ENCODE peak calls at places on chromosomes 1 and 21, in ten cellular contexts. T is Calu3; B is neural crest cell; D is activated T-helper 9 cell treated with anti-CD3 and anti-CD28 coated beads, Interleukin-2, amount 50 U/mL, for 16 hours; X is A673; E is NCI-H460; Q is NCI-H774; L is pons; O is cardiac muscle cell; V is B cell. S is an unnamed sample.
A peak's percentile ranks its signal among the peaks of the same experiment; 100 is the strongest.

GRCh38 chr1:241356187-241356518 is 852 bp downstream of the RGS7 start:
- DNase-seq in T (peak; percentile 8), B (no peak), D (no peak), X (no peak), E (no peak), Q (peak; percentile 46), L (no peak), O (no peak), V (no peak), S (peak; percentile 52)

GRCh38 chr1:198902616-198903140 is 263.8 kb downstream of the PTPRC start:
- DNase-seq in T (no peak), B (peak; percentile 5), D (no peak), X (peak; percentile 64), E (no peak), Q (no peak), L (no peak), O (no peak), V (no peak), S (peak; percentile 74)

GRCh38 chr21:43921602-43921978 is 56.6 kb downstream of the AGPAT3 start:
- DNase-seq in T (no peak), B (no peak), D (no peak), X (no peak), E (no peak), Q (no peak), L (no peak), O (no peak), V (no peak), S (no peak)

GRCh38 chr1:225063722-225064121 is 134.2 kb downstream of the DNAH14 start:
- DNase-seq in T (no peak), B (no peak), D (no peak), X (no peak), E (no peak), Q (no peak), L (no peak), O (no peak), V (no peak), S (no peak)

GRCh38 chr1:235169986-235170385 is 8.9 kb upstream of the RBM34 start:
- DNase-seq in T (no peak), B (no peak), D (no peak), X (no peak), E (no peak), Q (no peak), L (no peak), O (no peak), V (no peak), S (no peak)

GRCh38 chr1:206953626-206954025 is 7.4 kb upstream of the PIGR start:
- DNase-seq in T (no peak), B (no peak), D (no peak), X (no peak), E (no peak), Q (no peak), L (no peak), O (no peak), V (no peak), S (no peak)

GRCh38 chr21:35257413-35257812 is 208.3 kb upstream of the RUNX1 start:
- DNase-seq in T (peak; percentile 50), B (no peak), D (no peak), X (peak; percentile 18), E (peak; percentile 37), Q (no peak), L (peak; percentile 47), O (peak; percentile 95), V (no peak), S (no peak)

GRCh38 chr1:231584117-231584516 is 42.5 kb upstream of the DISC1 start:
- DNase-seq in T (peak; percentile 18), B (no peak), D (no peak), X (peak; percentile 68), E (peak; percentile 40), Q (no peak), L (peak; percentile 56), O (peak; percentile 91), V (no peak), S (no peak)

GRCh38 chr1:116951175-116951935 is 41.6 kb downstream of the PTGFRN start:
- DNase-seq in T (no peak), B (no peak), D (no peak), X (no peak), E (no peak), Q (no peak), L (peak; percentile 10), O (peak; percentile 90), V (no peak), S (no peak)